ENCODE peak calls at places on chromosomes 7 and 10, in seven cellular contexts. V is T follicular helper cell; J is memory B cell; R is HuH-7; L is stimulated activated CD4-positive, alpha-beta T cell treated with anti-CD3 and anti-CD28 coated beads, Interleukin-2, amount 100 ng/mL, for 48 hours; U is Panc1; H is endothelial cell. W is an unnamed sample.

GRCh38 chr10:52455095-52455494 is 141.0 kb downstream of the DKK1 start:
- DNase-seq in V (no peak), J (no peak), R (no peak), L (no peak), U (no peak), H (no peak), W (no peak)

GRCh38 chr10:33306756-33307519 is 27.5 kb downstream of the NRP1 start:
- DNase-seq in V (no peak), J (no peak), R (no peak), L (no peak), U (no peak), H (no peak), W (no peak)

GRCh38 chr7:155489158-155489840 is 31.4 kb downstream of the EN2 start:
- DNase-seq in V (no peak), J (no peak), R (no peak), L (no peak), U (no peak), H (no peak), W (no peak)

GRCh38 chr10:11303671-11304170 is 286.0 kb downstream of the CELF2 start:
- DNase-seq in V (no peak), J (no peak), R (no peak), L (no peak), U (no peak), H (no peak), W (no peak)

GRCh38 chr10:113305871-113306270 is 247.0 kb upstream of the HABP2 start:
- DNase-seq in V (no peak), J (no peak), R (no peak), L (no peak), U (no peak), H (no peak), W (no peak)

GRCh38 chr10:98539578-98539977 is 92.8 kb upstream of the HPS1 start:
- DNase-seq in V (no peak), J (no peak), R (no peak), L (no peak), U (no peak), H (no peak), W (no peak)

GRCh38 chr10:98354491-98354890 is 60.5 kb downstream of the PYROXD2 start:
- DNase-seq in V (no peak), J (no peak), R (no peak), L (no peak), U (no peak), H (no peak), W (no peak)

GRCh38 chr10:52212062-52212461 is 102.0 kb upstream of the DKK1 start:
- DNase-seq in V (no peak), J (no peak), R (no peak), L (no peak), U (no peak), H (no peak), W (no peak)

GRCh38 chr7:118918556-118918955 is 694.1 kb downstream of the ANKRD7 start:
- DNase-seq in V (no peak), J (no peak), R (no peak), L (no peak), U (peak), H (no peak), W (no peak)

GRCh38 chr10:63217120-63217605 is 84.0 kb downstream of the NRBF2 start:
- DNase-seq in V (no peak), J (no peak), R (peak), L (no peak), U (peak), H (no peak), W (peak)

GRCh38 chr10:121942749-121943148 is 14.9 kb upstream of the ATE1 start:
- DNase-seq in V (no peak), J (no peak), R (no peak), L (no peak), U (no peak), H (no peak), W (no peak)

GRCh38 chr7:143987513-143987912 is 12.6 kb upstream of the OR6B1 start:
- DNase-seq in V (no peak), J (no peak), R (no peak), L (no peak), U (no peak), H (no peak), W (no peak)

GRCh38 chr7:101598981-101599681 is 30.0 kb downstream of the MYL10 start:
- DNase-seq in V (no peak), J (no peak), R (no peak), L (no peak), U (no peak), H (no peak), W (no peak)

GRCh38 chr7:111734955-111735660 is 172.8 kb upstream of the IMMP2L start:
- DNase-seq in V (no peak), J (no peak), R (no peak), L (no peak), U (no peak), H (no peak), W (no peak)

GRCh38 chr10:4652111-4653010 is 173.6 kb upstream of the AKR1E2 start:
- DNase-seq in V (no peak), J (no peak), R (no peak), L (peak), U (no peak), H (no peak), W (no peak)

GRCh38 chr10:16491933-16492332 is 29.7 kb downstream of the C1QL3 start:
- DNase-seq in V (no peak), J (no peak), R (no peak), L (no peak), U (no peak), H (no peak), W (no peak)

GRCh38 chr7:144474800-144475521 is 71.5 kb upstream of the NOBOX start:
- DNase-seq in V (no peak), J (no peak), R (no peak), L (no peak), U (no peak), H (no peak), W (no peak)

GRCh38 chr10:44397476-44398225 is 12.8 kb upstream of the CXCL12 start:
- DNase-seq in V (no peak), J (no peak), R (no peak), L (no peak), U (no peak), H (no peak), W (no peak)

GRCh38 chr7:11831383-11831726 is 643 bp downstream of the THSD7A start:
- DNase-seq in V (no peak), J (no peak), R (no peak), L (no peak), U (no peak), H (no peak), W (no peak)

GRCh38 chr7:43583424-43584199 is 704 bp downstream of the STK17A start:
- DNase-seq in V (peak), J (peak), R (peak), L (peak), U (no peak), H (peak), W (peak)

GRCh38 chr10:119807960-119808697 is 64.5 kb downstream of the MCMBP start:
- DNase-seq in V (no peak), J (no peak), R (no peak), L (no peak), U (no peak), H (no peak), W (no peak)

GRCh38 chr7:141671705-141672496 is 30.1 kb downstream of the DENND11 start:
- DNase-seq in V (no peak), J (no peak), R (no peak), L (no peak), U (no peak), H (no peak), W (no peak)

GRCh38 chr10:29345144-29345892 is 56.4 kb downstream of the LYZL1 start:
- DNase-seq in V (no peak), J (no peak), R (no peak), L (no peak), U (no peak), H (no peak), W (no peak)

GRCh38 chr10:100986952-100987684 is at the start of the genes MRPL43 and TWNK:
- DNase-seq in V (peak), J (peak), R (peak), L (peak), U (no peak), H (peak), W (peak)

GRCh38 chr10:36534471-36535002 is 590.9 kb upstream of the ANKRD30A start:
- DNase-seq in V (no peak), J (peak), R (peak), L (no peak), U (peak), H (no peak), W (no peak)

GRCh38 chr10:90855126-90855525 is 2.7 kb downstream of the HTR7 start:
- DNase-seq in V (no peak), J (no peak), R (no peak), L (no peak), U (no peak), H (no peak), W (no peak)

GRCh38 chr7:1267016-1267900 is 34.6 kb downstream of the UNCX start:
- DNase-seq in V (no peak), J (no peak), R (no peak), L (no peak), U (no peak), H (no peak), W (no peak)

GRCh38 chr7:106462365-106462859 is 177.6 kb upstream of the NAMPT start:
- DNase-seq in V (no peak), J (no peak), R (no peak), L (no peak), U (peak), H (no peak), W (no peak)

GRCh38 chr7:23938937-23939552 is 229.0 kb downstream of the STK31 start:
- DNase-seq in V (no peak), J (no peak), R (peak), L (no peak), U (peak), H (peak), W (peak)